ENCODE peak calls at places on chromosome 21, in eight cellular contexts. P is AG04450, L is B cell, F is adrenal gland, R is IMR-90, S is cardiac muscle cell, T is fibroblast of pulmonary artery, Q is Calu3. C is an unnamed sample.

GRCh38 chr21:45642122-45642813 is 1.3 kb upstream of the PCBP3 start:
- DNase-seq in P (no peak), L (no peak), F (no peak), R (no peak), S (peak), T (no peak), Q (no peak), C (peak)

GRCh38 chr21:21232320-21232719 is 234.1 kb downstream of the NCAM2 start:
- DNase-seq in P (peak), L (no peak), F (no peak), R (peak), S (peak), T (peak), Q (no peak), C (peak)

GRCh38 chr21:26888256-26888655 is 43.0 kb upstream of the ADAMTS1 start:
- DNase-seq in P (no peak), L (no peak), F (no peak), R (no peak), S (no peak), T (no peak), Q (no peak), C (no peak)

GRCh38 chr21:44420416-44421205 is 34.7 kb upstream of the LRRC3 start:
- DNase-seq in P (no peak), L (no peak), F (peak), R (no peak), S (no peak), T (no peak), Q (no peak), C (no peak)

GRCh38 chr21:46569071-46569470 is 35.8 kb downstream of the S100B start:
- DNase-seq in P (no peak), L (no peak), F (no peak), R (peak), S (no peak), T (no peak), Q (no peak), C (no peak)

GRCh38 chr21:38825269-38825668 is 19.5 kb downstream of the ETS2 start:
- DNase-seq in P (no peak), L (no peak), F (no peak), R (no peak), S (no peak), T (no peak), Q (no peak), C (no peak)

GRCh38 chr21:27812279-27812678 is 845.4 kb upstream of the ADAMTS5 start:
- DNase-seq in P (no peak), L (no peak), F (no peak), R (peak), S (no peak), T (peak), Q (no peak), C (no peak)

GRCh38 chr21:45670731-45671130 is 27.2 kb downstream of the PCBP3 start:
- DNase-seq in P (no peak), L (no peak), F (no peak), R (no peak), S (no peak), T (no peak), Q (no peak), C (no peak)

GRCh38 chr21:41130883-41131282 is 37.1 kb upstream of the BACE2 start:
- DNase-seq in P (no peak), L (no peak), F (no peak), R (no peak), S (no peak), T (no peak), Q (no peak), C (no peak)

GRCh38 chr21:43916691-43917514 is 51.9 kb downstream of the AGPAT3 start:
- DNase-seq in P (no peak), L (peak), F (peak), R (peak), S (no peak), T (no peak), Q (no peak), C (no peak)

GRCh38 chr21:46322351-46323226 is 1.1 kb downstream of the C21orf58 start:
- DNase-seq in P (no peak), L (no peak), F (no peak), R (peak), S (peak), T (peak), Q (no peak), C (peak)

GRCh38 chr21:44568667-44569556 is 4.6 kb upstream of the KRTAP10-4 start:
- DNase-seq in P (no peak), L (no peak), F (no peak), R (no peak), S (no peak), T (no peak), Q (no peak), C (no peak)

GRCh38 chr21:27802816-27803475 is 836.1 kb upstream of the ADAMTS5 start:
- DNase-seq in P (no peak), L (no peak), F (peak), R (peak), S (peak), T (peak), Q (peak), C (peak)

GRCh38 chr21:45982256-45982757 is 737 bp downstream of the COL6A1 start:
- DNase-seq in P (no peak), L (no peak), F (no peak), R (no peak), S (peak), T (no peak), Q (no peak), C (peak)

GRCh38 chr21:38795475-38795874 is 10.3 kb upstream of the ETS2 start:
- DNase-seq in P (no peak), L (no peak), F (no peak), R (no peak), S (no peak), T (no peak), Q (no peak), C (no peak)

GRCh38 chr21:16418663-16419062 is 688.9 kb downstream of the USP25 start:
- DNase-seq in P (no peak), L (no peak), F (no peak), R (no peak), S (no peak), T (no peak), Q (no peak), C (no peak)

GRCh38 chr21:32320726-32321125 is 22.1 kb downstream of the MRAP start:
- DNase-seq in P (no peak), L (no peak), F (no peak), R (no peak), S (no peak), T (no peak), Q (no peak), C (no peak)

GRCh38 chr21:44902268-44903053 is 18.2 kb downstream of the ITGB2 start:
- DNase-seq in P (no peak), L (no peak), F (no peak), R (no peak), S (no peak), T (no peak), Q (no peak), C (no peak)

GRCh38 chr21:32120231-32120630 is 158.6 kb downstream of the MIS18A start:
- DNase-seq in P (no peak), L (no peak), F (no peak), R (no peak), S (no peak), T (no peak), Q (no peak), C (no peak)

GRCh38 chr21:33473344-33473743 is 6.4 kb downstream of the TMEM50B start:
- DNase-seq in P (no peak), L (no peak), F (no peak), R (no peak), S (no peak), T (no peak), Q (no peak), C (no peak)

GRCh38 chr21:41170442-41170841 is 2.5 kb downstream of the BACE2 start:
- DNase-seq in P (no peak), L (peak), F (no peak), R (peak), S (peak), T (peak), Q (peak), C (peak)

GRCh38 chr21:44695176-44695575 is 1.8 kb upstream of the KRTAP10-12 start:
- DNase-seq in P (no peak), L (no peak), F (no peak), R (no peak), S (no peak), T (no peak), Q (no peak), C (no peak)

GRCh38 chr21:28235169-28235892 is 757.3 kb downstream of the LTN1 start:
- DNase-seq in P (no peak), L (no peak), F (peak), R (no peak), S (no peak), T (peak), Q (no peak), C (no peak)

GRCh38 chr21:27954806-27955205 is 987.9 kb upstream of the ADAMTS5 start:
- DNase-seq in P (peak), L (no peak), F (no peak), R (peak), S (no peak), T (no peak), Q (no peak), C (no peak)

GRCh38 chr21:15084668-15085067 is 19.9 kb upstream of the NRIP1 start:
- DNase-seq in P (no peak), L (no peak), F (no peak), R (no peak), S (no peak), T (peak), Q (no peak), C (no peak)

GRCh38 chr21:46033410-46034404 is 52.1 kb downstream of the COL6A1 start:
- DNase-seq in P (peak), L (no peak), F (no peak), R (peak), S (no peak), T (no peak), Q (no peak), C (no peak)

GRCh38 chr21:38802050-38803026 is 3.4 kb upstream of the ETS2 start:
- DNase-seq in P (no peak), L (no peak), F (no peak), R (peak), S (no peak), T (no peak), Q (no peak), C (no peak)

GRCh38 chr21:14918542-14918941 is 146.3 kb downstream of the NRIP1 start:
- DNase-seq in P (no peak), L (no peak), F (no peak), R (no peak), S (no peak), T (peak), Q (no peak), C (no peak)

GRCh38 chr21:27645285-27645684 is 678.4 kb upstream of the ADAMTS5 start:
- DNase-seq in P (no peak), L (no peak), F (no peak), R (peak), S (no peak), T (peak), Q (no peak), C (no peak)

GRCh38 chr21:18614327-18614726 is 210.7 kb upstream of the TMPRSS15 start:
- DNase-seq in P (no peak), L (no peak), F (no peak), R (no peak), S (no peak), T (no peak), Q (no peak), C (no peak)

GRCh38 chr21:33968082-33968997 is 52.7 kb upstream of the ATP5PO start:
- DNase-seq in P (no peak), L (peak), F (no peak), R (peak), S (peak), T (peak), Q (peak), C (no peak)

GRCh38 chr21:19603011-19603593 is 1199.5 kb upstream of the TMPRSS15 start:
- DNase-seq in P (no peak), L (no peak), F (no peak), R (no peak), S (no peak), T (no peak), Q (no peak), C (no peak)

GRCh38 chr21:44582980-44583799 is 2.8 kb upstream of the KRTAP10-5 start:
- DNase-seq in P (no peak), L (no peak), F (no peak), R (no peak), S (peak), T (no peak), Q (no peak), C (no peak)

GRCh38 chr21:44920694-44921604 is at the start of gene ITGB2:
- DNase-seq in P (no peak), L (peak), F (peak), R (no peak), S (no peak), T (no peak), Q (no peak), C (no peak)

GRCh38 chr21:37642493-37642892 is 273.8 kb downstream of the KCNJ6 start:
- DNase-seq in P (no peak), L (peak), F (no peak), R (no peak), S (peak), T (no peak), Q (peak), C (no peak)
- TF ChIP-seq CTCF in P (no peak), L (peak), F (peak), R (no peak), S (no peak), T (no peak), Q (no peak), C (peak)

GRCh38 chr21:25682382-25682781 is 43.3 kb downstream of the JAM2 start:
- DNase-seq in P (no peak), L (no peak), F (no peak), R (no peak), S (no peak), T (no peak), Q (no peak), C (no peak)
- TF ChIP-seq CTCF in P (no peak), L (no peak), F (no peak), R (no peak), S (no peak), T (no peak), Q (no peak), C (no peak)

GRCh38 chr21:42654913-42655796 is 1.7 kb downstream of the PDE9A start:
- DNase-seq in P (no peak), L (no peak), F (no peak), R (no peak), S (no peak), T (no peak), Q (no peak), C (no peak)

GRCh38 chr21:42654179-42654912 is 925 bp downstream of the PDE9A start:
- DNase-seq in P (no peak), L (peak), F (no peak), R (no peak), S (peak), T (no peak), Q (peak), C (peak)

GRCh38 chr21:42656872-42657271 is 3.5 kb downstream of the PDE9A start:
- DNase-seq in P (no peak), L (no peak), F (no peak), R (no peak), S (no peak), T (no peak), Q (no peak), C (no peak)

GRCh38 chr21:42657676-42658319 is 4.4 kb downstream of the PDE9A start:
- DNase-seq in P (no peak), L (no peak), F (no peak), R (no peak), S (no peak), T (no peak), Q (no peak), C (no peak)

DNA sequence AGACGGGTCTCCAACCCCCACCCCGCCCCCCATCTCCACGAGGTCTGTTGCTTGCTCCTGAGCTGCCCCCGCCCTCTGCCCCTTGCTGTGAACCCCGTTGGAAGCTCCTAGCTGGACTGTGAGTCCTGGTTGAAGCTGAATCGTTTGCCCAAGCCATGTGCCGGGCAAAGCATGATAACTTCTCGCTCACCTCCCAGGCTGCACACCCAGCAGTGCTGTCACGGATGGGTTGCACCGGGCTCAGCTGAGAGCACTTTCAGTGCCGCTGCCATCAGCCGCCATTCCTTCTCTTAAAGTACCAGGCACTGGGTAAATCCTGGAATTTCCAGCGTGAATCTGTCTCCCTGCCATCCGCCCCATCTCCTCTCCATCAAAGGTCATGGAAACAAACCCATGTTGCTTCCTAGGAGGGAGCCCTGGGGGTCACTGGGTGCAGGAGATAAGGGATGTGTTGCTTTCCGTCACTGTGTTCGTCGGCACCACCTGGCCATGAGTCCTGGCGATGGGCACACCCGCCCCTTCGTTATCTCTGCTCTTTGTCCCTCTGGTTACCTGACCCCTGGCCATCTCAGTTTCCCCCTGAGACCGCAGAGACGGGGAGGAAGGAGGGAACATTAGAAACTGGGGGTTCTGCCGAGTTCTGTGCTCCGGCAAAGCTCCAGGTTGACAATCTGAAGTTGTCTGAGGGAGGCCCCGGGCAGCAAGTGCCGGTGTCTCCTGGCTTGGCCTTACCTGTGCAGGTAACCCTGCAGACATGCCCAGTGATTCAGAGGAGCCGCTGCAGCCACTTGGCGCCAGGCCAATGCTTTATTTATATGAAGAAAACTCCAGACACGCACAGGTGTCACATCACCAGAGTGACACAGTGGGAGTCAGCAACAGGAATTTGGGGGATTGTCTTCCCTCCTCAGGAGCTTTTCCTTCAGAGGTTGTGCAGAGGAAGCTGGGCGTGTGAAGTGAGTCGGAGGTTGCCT is 2.7 kb downstream of the PDE9A start:
- DNase-seq in P (no peak), L (no peak), F (no peak), R (no peak), S (no peak), T (no peak), Q (peak), C (peak)
- TF ChIP-seq CTCF in P (no peak), L (no peak), F (no peak), R (no peak), S (no peak), T (no peak), Q (no peak), C (no peak)

GRCh38 chr21:37073417-37074194 is 552 bp downstream of the TTC3 start:
- DNase-seq in P (no peak), L (peak), F (peak), R (peak), S (peak), T (peak), Q (peak), C (peak)
- TF ChIP-seq CTCF in P (no peak), L (peak), F (no peak), R (no peak), S (peak), T (no peak), Q (no peak), C (no peak)